ENCODE peak calls at places on chromosome 1, in four cellular contexts. H is Calu3; P is activated naive CD8-positive, alpha-beta T cell treated with anti-CD3 and anti-CD28 coated beads for 36 hours; U is iPS-NIHi11. V is an unnamed sample.

GRCh38 chr1:23646086-23646485 is 45.5 kb upstream of the RPL11 start:
- DNase-seq in H (no peak), P (no peak), U (no peak), V (no peak)

GRCh38 chr1:116794804-116795481 is 40.7 kb downstream of the CD2 start:
- DNase-seq in H (no peak), P (no peak), U (no peak), V (no peak)

GRCh38 chr1:25486602-25487001 is 55.9 kb downstream of the MACO1 start:
- DNase-seq in H (no peak), P (peak; percentile 7), U (peak; percentile 30), V (no peak)

GRCh38 chr1:64343105-64343960 is 126.6 kb upstream of the CACHD1 start:
- DNase-seq in H (peak; percentile 64), P (no peak), U (peak; percentile 19), V (no peak)

GRCh38 chr1:84428220-84428619 is 29.9 kb downstream of the DNASE2B start:
- DNase-seq in H (no peak), P (no peak), U (no peak), V (no peak)

GRCh38 chr1:221696045-221696444 is 45.8 kb downstream of the DUSP10 start:
- DNase-seq in H (no peak), P (no peak), U (no peak), V (no peak)

GRCh38 chr1:903305-903704 is 20.4 kb upstream of the SAMD11 start:
- DNase-seq in H (no peak), P (no peak), U (no peak), V (no peak)

GRCh38 chr1:60621524-60621923 is 460.8 kb upstream of the NFIA start:
- DNase-seq in H (no peak), P (no peak), U (no peak), V (no peak)

GRCh38 chr1:56095924-56096655 is 483.3 kb downstream of the PLPP3 start:
- DNase-seq in H (no peak), P (no peak), U (no peak), V (no peak)

GRCh38 chr1:55929652-55930051 is 649.7 kb downstream of the PLPP3 start:
- DNase-seq in H (no peak), P (no peak), U (no peak), V (no peak)

GRCh38 chr1:5860277-5860676 is 131.9 kb downstream of the NPHP4 start:
- DNase-seq in H (no peak), P (no peak), U (no peak), V (no peak)

GRCh38 chr1:47663286-47663685 is 225.4 kb downstream of the FOXD2 start:
- DNase-seq in H (no peak), P (no peak), U (no peak), V (no peak)

GRCh38 chr1:33099290-33100118 is 18.6 kb downstream of the AZIN2 start:
- DNase-seq in H (peak; percentile 92), P (peak; percentile 79), U (peak; percentile 49), V (peak; percentile 97)

GRCh38 chr1:8629241-8630091 is 188.0 kb downstream of the RERE start:
- DNase-seq in H (no peak), P (no peak), U (no peak), V (no peak)

GRCh38 chr1:3211996-3212395 is 143.0 kb downstream of the PRDM16 start:
- DNase-seq in H (no peak), P (no peak), U (no peak), V (no peak)

V was measured in DND-41.